ENCODE peak calls at places on chromosomes 1 and 21, in four cellular contexts. R is ovary, Z is upper lobe of right lung, P is memory B cell. G is an unnamed sample.

GRCh38 chr1:2979191-2980072 is 41.8 kb upstream of the ACTRT2 start:
- DNase-seq in R (no peak), Z (peak; percentile 56), P (no peak), G (no peak)

GRCh38 chr1:232901255-232901654 is 49.2 kb upstream of the NTPCR start:
- DNase-seq in R (no peak), Z (no peak), P (no peak), G (no peak)

GRCh38 chr1:193408782-193409293 is 222.4 kb upstream of the B3GALT2 start:
- DNase-seq in R (peak; percentile 97), Z (peak; percentile 77), P (no peak), G (no peak)

GRCh38 chr1:3573499-3573898 is 37.8 kb downstream of the MEGF6 start:
- DNase-seq in R (no peak), Z (no peak), P (no peak), G (no peak)

GRCh38 chr1:165753934-165754333 is 14.7 kb downstream of the TMCO1 start:
- DNase-seq in R (no peak), Z (no peak), P (no peak), G (no peak)

GRCh38 chr1:85818371-85818770 is 110.1 kb upstream of the ZNHIT6 start:
- DNase-seq in R (no peak), Z (no peak), P (no peak), G (no peak)

GRCh38 chr1:156123356-156124196 is 9.1 kb downstream of the LMNA start:
- DNase-seq in R (peak; percentile 97), Z (peak; percentile 97), P (no peak), G (no peak)

GRCh38 chr1:72281637-72282270 is 585 bp downstream of the NEGR1 start:
- DNase-seq in R (no peak), Z (no peak), P (no peak), G (no peak)

GRCh38 chr21:14977814-14978213 is 87.0 kb downstream of the NRIP1 start:
- DNase-seq in R (no peak), Z (no peak), P (no peak), G (no peak)

GRCh38 chr1:22365331-22366295 is 86.0 kb upstream of the ZBTB40 start:
- DNase-seq in R (no peak), Z (no peak), P (no peak), G (no peak)

GRCh38 chr1:93753766-93754763 is 72.4 kb upstream of the BCAR3 start:
- DNase-seq in R (no peak), Z (no peak), P (no peak), G (no peak)

GRCh38 chr1:62271932-62272728 is 47.1 kb downstream of the KANK4 start:
- DNase-seq in R (no peak), Z (no peak), P (no peak), G (peak; percentile 7)

GRCh38 chr1:22141948-22142314 is 966 bp downstream of the WNT4 start:
- DNase-seq in R (no peak), Z (no peak), P (no peak), G (no peak)

GRCh38 chr1:23592209-23592905 is 33.1 kb upstream of the ID3 start:
- DNase-seq in R (no peak), Z (no peak), P (no peak), G (no peak)

GRCh38 chr1:225944387-225944786 is 3.4 kb upstream of the LEFTY2 start:
- DNase-seq in R (no peak), Z (no peak), P (no peak), G (no peak)

GRCh38 chr1:87478231-87478630 is 149.6 kb downstream of the LMO4 start:
- DNase-seq in R (no peak), Z (no peak), P (no peak), G (no peak)

GRCh38 chr1:73898540-73898939 is 299.4 kb downstream of the LRRIQ3 start:
- DNase-seq in R (no peak), Z (no peak), P (no peak), G (no peak)

GRCh38 chr1:211632808-211633522 is 42.5 kb downstream of the NEK2 start:
- DNase-seq in R (peak; percentile 89), Z (no peak), P (no peak), G (no peak)

GRCh38 chr1:109816975-109817535 is 53.3 kb upstream of the EPS8L3 start:
- DNase-seq in R (peak; percentile 21), Z (no peak), P (no peak), G (no peak)

GRCh38 chr1:246647113-246647512 is 77.1 kb upstream of the SCCPDH start:
- DNase-seq in R (no peak), Z (no peak), P (no peak), G (no peak)

GRCh38 chr1:22639286-22639685 is 2.9 kb downstream of the C1QA start:
- DNase-seq in R (no peak), Z (peak; percentile 55), P (no peak), G (no peak)

GRCh38 chr1:40438391-40439015 is 11.8 kb upstream of the ZFP69B start:
- DNase-seq in R (no peak), Z (no peak), P (no peak), G (no peak)

GRCh38 chr1:117312453-117313138 is 54.7 kb upstream of the MAN1A2 start:
- DNase-seq in R (no peak), Z (no peak), P (no peak), G (no peak)

GRCh38 chr1:72481420-72481819 is 199.1 kb upstream of the NEGR1 start:
- DNase-seq in R (no peak), Z (no peak), P (no peak), G (no peak)

GRCh38 chr1:115748396-115749130 is 20.0 kb downstream of the CASQ2 start:
- DNase-seq in R (no peak), Z (no peak), P (no peak), G (no peak)

GRCh38 chr1:109923131-109923945 is 12.7 kb downstream of the CSF1 start:
- DNase-seq in R (no peak), Z (no peak), P (no peak), G (no peak)

GRCh38 chr1:243213045-243213787 is 41.9 kb downstream of the CEP170 start:
- DNase-seq in R (no peak), Z (no peak), P (no peak), G (no peak)

GRCh38 chr1:48744032-48744431 is 32.7 kb downstream of the BEND5 start:
- DNase-seq in R (no peak), Z (no peak), P (no peak), G (no peak)

GRCh38 chr1:27405074-27405473 is 12.7 kb downstream of the GPR3 start:
- DNase-seq in R (no peak), Z (no peak), P (no peak), G (no peak)

GRCh38 chr1:47769983-47770382 is 227.2 kb downstream of the TRABD2B start:
- DNase-seq in R (no peak), Z (no peak), P (no peak), G (no peak)